ENCODE peak calls at places on chromosomes 16 and 17, in five cellular contexts. L is T1000; W is fibroblast of gingiva; A is activated effector memory CD4-positive, alpha-beta T cell treated with Interleukin-2 at 50 U/mL for 16 hours; M is RWPE1. T is an unnamed sample.

GRCh38 chr16:28218109-28218508 is 6.3 kb upstream of the XPO6 start:
- DNase-seq in L (no peak), W (peak), A (peak), M (no peak), T (peak)

GRCh38 chr17:75340636-75341035 is 51.4 kb upstream of the SLC25A19 start:
- DNase-seq in L (no peak), W (no peak), A (no peak), M (no peak), T (no peak)

GRCh38 chr16:10981697-10982216 is 37.4 kb downstream of the CLEC16A start:
- DNase-seq in L (no peak), W (peak), A (no peak), M (no peak), T (no peak)

GRCh38 chr17:18315498-18316360 is 636 bp downstream of the SMCR8 start:
- DNase-seq in L (no peak), W (no peak), A (no peak), M (peak), T (no peak)

GRCh38 chr16:51154271-51155171 is 3.5 kb upstream of the SALL1 start:
- DNase-seq in L (no peak), W (no peak), A (no peak), M (no peak), T (peak)

GRCh38 chr17:9837551-9838471 is 12.1 kb downstream of the GLP2R start:
- DNase-seq in L (peak), W (peak), A (no peak), M (peak), T (peak)

GRCh38 chr17:56934280-56934679 is 20.4 kb upstream of the TRIM25 start:
- DNase-seq in L (no peak), W (no peak), A (no peak), M (no peak), T (no peak)

GRCh38 chr17:76792348-76792747 is 54.4 kb downstream of the MFSD11 start:
- DNase-seq in L (no peak), W (no peak), A (no peak), M (no peak), T (no peak)

GRCh38 chr17:78458739-78459335 is 80.4 kb downstream of the PGS1 start:
- DNase-seq in L (no peak), W (no peak), A (no peak), M (no peak), T (peak)

GRCh38 chr17:7884581-7885356 is 3.8 kb upstream of the CHD3 start:
- DNase-seq in L (no peak), W (no peak), A (peak), M (no peak), T (peak)

GRCh38 chr17:43920500-43921095 is 13.3 kb upstream of the MPP2 start:
- DNase-seq in L (no peak), W (no peak), A (no peak), M (no peak), T (no peak)

GRCh38 chr16:27917953-27918352 is 145.6 kb downstream of the GSG1L start:
- DNase-seq in L (no peak), W (no peak), A (no peak), M (no peak), T (no peak)

GRCh38 chr17:83103200-83103937 is 24.0 kb downstream of the METRNL start:
- DNase-seq in L (peak), W (peak), A (no peak), M (no peak), T (no peak)

T was measured in islet precursor cell.